ENCODE peak calls at places on chromosomes 12 and 14, in five cellular contexts. One of them, this sample, is unnamed.

GRCh38 chr12:53287741-53288216 is 7.6 kb upstream of the PFDN5 start:
- DNase-seq in lung: peak
- DNase-seq in AG04450: no peak
- DNase-seq in omental fat pad: peak
- DNase-seq in dorsolateral prefrontal cortex: no peak
- DNase-seq in this sample: no peak

GRCh38 chr12:113056631-113057488 is at the start of gene DTX1:
- DNase-seq in lung: no peak
- DNase-seq in AG04450: no peak
- DNase-seq in omental fat pad: no peak
- DNase-seq in dorsolateral prefrontal cortex: no peak
- DNase-seq in this sample: no peak

GRCh38 chr12:124617615-124618014 is 50.2 kb upstream of the NCOR2 start:
- DNase-seq in lung: no peak
- DNase-seq in AG04450: no peak
- DNase-seq in omental fat pad: no peak
- DNase-seq in dorsolateral prefrontal cortex: peak
- DNase-seq in this sample: no peak

GRCh38 chr14:96011609-96012008 is 27.6 kb upstream of the C14orf132 start:
- DNase-seq in lung: no peak
- DNase-seq in AG04450: no peak
- DNase-seq in omental fat pad: no peak
- DNase-seq in dorsolateral prefrontal cortex: no peak
- DNase-seq in this sample: no peak

GRCh38 chr14:50082308-50082742 is 34.0 kb downstream of the VCPKMT start:
- DNase-seq in lung: no peak
- DNase-seq in AG04450: no peak
- DNase-seq in omental fat pad: no peak
- DNase-seq in dorsolateral prefrontal cortex: no peak
- DNase-seq in this sample: no peak

GRCh38 chr12:114812858-114813761 is 129.1 kb upstream of the TBX3 start:
- DNase-seq in lung: no peak
- DNase-seq in AG04450: peak
- DNase-seq in omental fat pad: no peak
- DNase-seq in dorsolateral prefrontal cortex: no peak
- DNase-seq in this sample: no peak

GRCh38 chr14:62947291-62947690 is 98.0 kb downstream of the KCNH5 start:
- DNase-seq in lung: no peak
- DNase-seq in AG04450: no peak
- DNase-seq in omental fat pad: no peak
- DNase-seq in dorsolateral prefrontal cortex: no peak
- DNase-seq in this sample: no peak

GRCh38 chr12:2641209-2641608 is 153.6 kb upstream of the FKBP4 start:
- DNase-seq in lung: no peak
- DNase-seq in AG04450: no peak
- DNase-seq in omental fat pad: no peak
- DNase-seq in dorsolateral prefrontal cortex: no peak
- DNase-seq in this sample: no peak

GRCh38 chr12:48489012-48489411 is 6.7 kb downstream of the C12orf54 start:
- DNase-seq in lung: no peak
- DNase-seq in AG04450: peak
- DNase-seq in omental fat pad: no peak
- DNase-seq in dorsolateral prefrontal cortex: no peak
- DNase-seq in this sample: no peak

GRCh38 chr14:104582649-104583048 is 3.1 kb downstream of the C14orf180 start:
- DNase-seq in lung: no peak
- DNase-seq in AG04450: no peak
- DNase-seq in omental fat pad: no peak
- DNase-seq in dorsolateral prefrontal cortex: no peak
- DNase-seq in this sample: no peak

GRCh38 chr12:126784328-126784921 is 1482.5 kb upstream of the TMEM132C start:
- DNase-seq in lung: no peak
- DNase-seq in AG04450: no peak
- DNase-seq in omental fat pad: no peak
- DNase-seq in dorsolateral prefrontal cortex: no peak
- DNase-seq in this sample: no peak
- TF ChIP-seq CTCF in lung: no peak
- TF ChIP-seq CTCF in AG04450: no peak
- TF ChIP-seq CTCF in omental fat pad: no peak
- TF ChIP-seq CTCF in dorsolateral prefrontal cortex: peak
- TF ChIP-seq CTCF in this sample: peak

GRCh38 chr12:77689510-77690086 is 141.1 kb upstream of the NAV3 start:
- DNase-seq in lung: no peak
- DNase-seq in AG04450: no peak
- DNase-seq in omental fat pad: no peak
- DNase-seq in dorsolateral prefrontal cortex: no peak
- DNase-seq in this sample: no peak

GRCh38 chr12:77685906-77686305 is 144.8 kb upstream of the NAV3 start:
- DNase-seq in lung: no peak
- DNase-seq in AG04450: no peak
- DNase-seq in omental fat pad: no peak
- DNase-seq in dorsolateral prefrontal cortex: no peak
- DNase-seq in this sample: no peak

GRCh38 chr12:77687346-77687745 is 143.3 kb upstream of the NAV3 start:
- DNase-seq in lung: no peak
- DNase-seq in AG04450: no peak
- DNase-seq in omental fat pad: no peak
- DNase-seq in dorsolateral prefrontal cortex: no peak
- DNase-seq in this sample: no peak

GRCh38 chr12:77685112-77685511 is 145.6 kb upstream of the NAV3 start:
- DNase-seq in lung: peak
- DNase-seq in AG04450: peak
- DNase-seq in omental fat pad: no peak
- DNase-seq in dorsolateral prefrontal cortex: no peak
- DNase-seq in this sample: peak

DNA sequence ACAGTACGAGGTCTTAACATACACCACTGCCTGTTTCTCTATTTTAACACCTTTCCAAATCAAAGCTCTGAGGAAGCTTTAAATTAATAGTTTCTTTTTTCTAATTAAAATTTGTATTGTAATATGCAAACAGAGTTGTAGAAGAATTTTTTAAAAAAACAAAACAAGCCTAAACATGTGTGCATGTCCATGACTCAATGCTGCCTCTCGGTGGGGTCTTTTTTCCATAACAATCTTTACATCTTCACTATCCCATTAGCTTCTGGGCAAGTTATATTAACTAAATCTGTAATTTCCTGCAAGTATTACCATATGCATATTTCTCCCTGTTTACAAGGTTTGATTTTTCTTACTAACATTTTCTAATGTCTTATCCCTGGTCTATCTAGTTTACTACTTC is 143.9 kb upstream of the NAV3 start:
- DNase-seq in lung: no peak
- DNase-seq in AG04450: peak
- DNase-seq in omental fat pad: no peak
- DNase-seq in dorsolateral prefrontal cortex: no peak
- DNase-seq in this sample: no peak
- TF ChIP-seq CTCF in lung: no peak
- TF ChIP-seq CTCF in AG04450: peak
- TF ChIP-seq CTCF in omental fat pad: no peak
- TF ChIP-seq CTCF in dorsolateral prefrontal cortex: no peak
- TF ChIP-seq CTCF in this sample: peak

DNA sequence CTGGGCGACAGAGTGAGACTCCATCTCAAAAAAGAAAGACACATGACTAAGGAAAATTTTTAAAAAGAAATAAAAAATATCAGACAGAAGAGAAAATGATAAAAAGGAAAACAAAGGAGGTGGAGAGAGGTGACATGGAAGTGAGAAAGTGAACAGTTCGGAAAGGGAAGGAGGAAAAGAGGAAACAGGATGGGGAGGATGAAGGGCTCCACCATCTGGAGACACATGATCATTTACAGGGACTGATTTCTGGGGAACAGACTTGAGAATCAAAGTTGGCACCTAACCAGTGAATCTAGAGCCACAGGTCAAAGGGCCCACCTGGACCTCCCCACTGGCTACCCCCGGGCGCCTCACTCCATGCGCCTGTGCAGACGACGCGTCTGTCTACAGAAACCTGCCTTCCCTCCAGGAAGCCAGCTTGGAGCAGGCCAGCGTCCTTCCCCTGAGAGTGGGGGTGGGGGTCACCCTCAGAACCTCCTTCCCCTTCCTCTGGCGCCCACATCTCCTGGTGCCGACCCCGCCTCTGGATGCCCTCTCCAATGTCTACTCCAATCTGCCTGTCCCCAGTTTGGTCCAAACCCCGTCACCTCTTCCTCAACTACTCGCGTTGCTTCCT is 60.5 kb downstream of the AMN start:
- DNase-seq in lung: no peak
- DNase-seq in AG04450: no peak
- DNase-seq in omental fat pad: no peak
- DNase-seq in dorsolateral prefrontal cortex: no peak
- DNase-seq in this sample: no peak
- TF ChIP-seq CTCF in lung: no peak
- TF ChIP-seq CTCF in AG04450: no peak
- TF ChIP-seq CTCF in omental fat pad: no peak
- TF ChIP-seq CTCF in dorsolateral prefrontal cortex: peak
- TF ChIP-seq CTCF in this sample: no peak

GRCh38 chr12:6950401-6950801 is 755 bp upstream of the PTPN6 start:
- DNase-seq in lung: no peak
- DNase-seq in AG04450: no peak
- DNase-seq in omental fat pad: no peak
- DNase-seq in dorsolateral prefrontal cortex: no peak
- DNase-seq in this sample: no peak
- TF ChIP-seq CTCF in lung: no peak
- TF ChIP-seq CTCF in AG04450: peak
- TF ChIP-seq CTCF in omental fat pad: no peak
- TF ChIP-seq CTCF in dorsolateral prefrontal cortex: no peak
- TF ChIP-seq CTCF in this sample: peak

GRCh38 chr14:55028476-55028875 is 1.4 kb downstream of the SOCS4 start:
- DNase-seq in lung: no peak
- DNase-seq in AG04450: no peak
- DNase-seq in omental fat pad: no peak
- DNase-seq in dorsolateral prefrontal cortex: no peak
- DNase-seq in this sample: no peak

GRCh38 chr14:55026441-55026792 is 482 bp downstream of the WDHD1 start:
- DNase-seq in lung: no peak
- DNase-seq in AG04450: no peak
- DNase-seq in omental fat pad: no peak
- DNase-seq in dorsolateral prefrontal cortex: no peak
- DNase-seq in this sample: no peak

GRCh38 chr14:55025948-55026347 is 951 bp downstream of the WDHD1 start:
- DNase-seq in lung: no peak
- DNase-seq in AG04450: no peak
- DNase-seq in omental fat pad: no peak
- DNase-seq in dorsolateral prefrontal cortex: no peak
- DNase-seq in this sample: no peak

GRCh38 chr14:55028066-55028465 is 1.0 kb downstream of the SOCS4 start:
- DNase-seq in lung: no peak
- DNase-seq in AG04450: no peak
- DNase-seq in omental fat pad: no peak
- DNase-seq in dorsolateral prefrontal cortex: no peak
- DNase-seq in this sample: no peak

GRCh38 chr14:55026793-55027560 is at the start of the genes SOCS4 and WDHD1:
- DNase-seq in lung: peak
- DNase-seq in AG04450: peak
- DNase-seq in omental fat pad: peak
- DNase-seq in dorsolateral prefrontal cortex: peak
- DNase-seq in this sample: peak
- TF ChIP-seq CTCF in lung: peak
- TF ChIP-seq CTCF in AG04450: no peak
- TF ChIP-seq CTCF in omental fat pad: no peak
- TF ChIP-seq CTCF in dorsolateral prefrontal cortex: peak
- TF ChIP-seq CTCF in this sample: no peak

GRCh38 chr12:13864081-13864673 is 117.2 kb downstream of the GRIN2B start:
- DNase-seq in lung: peak
- DNase-seq in AG04450: peak
- DNase-seq in omental fat pad: peak
- DNase-seq in dorsolateral prefrontal cortex: peak
- DNase-seq in this sample: peak
- TF ChIP-seq CTCF in lung: peak
- TF ChIP-seq CTCF in AG04450: peak
- TF ChIP-seq CTCF in omental fat pad: no peak
- TF ChIP-seq CTCF in dorsolateral prefrontal cortex: peak
- TF ChIP-seq CTCF in this sample: peak

GRCh38 chr14:76309572-76310551 is 66.1 kb upstream of the ESRRB start:
- DNase-seq in lung: no peak
- DNase-seq in AG04450: no peak
- DNase-seq in omental fat pad: no peak
- DNase-seq in dorsolateral prefrontal cortex: no peak
- DNase-seq in this sample: no peak
- TF ChIP-seq CTCF in lung: no peak
- TF ChIP-seq CTCF in AG04450: no peak
- TF ChIP-seq CTCF in omental fat pad: no peak
- TF ChIP-seq CTCF in dorsolateral prefrontal cortex: no peak
- TF ChIP-seq CTCF in this sample: no peak

GRCh38 chr12:87982208-87982607 is 47.0 kb downstream of the C12orf50 start:
- DNase-seq in lung: no peak
- DNase-seq in AG04450: peak
- DNase-seq in omental fat pad: no peak
- DNase-seq in dorsolateral prefrontal cortex: no peak
- DNase-seq in this sample: no peak

GRCh38 chr12:87985069-87985675 is 44.0 kb downstream of the C12orf50 start:
- DNase-seq in lung: no peak
- DNase-seq in AG04450: no peak
- DNase-seq in omental fat pad: no peak
- DNase-seq in dorsolateral prefrontal cortex: no peak
- DNase-seq in this sample: no peak

GRCh38 chr12:87975879-87976278 is 53.3 kb downstream of the C12orf50 start:
- DNase-seq in lung: no peak
- DNase-seq in AG04450: no peak
- DNase-seq in omental fat pad: no peak
- DNase-seq in dorsolateral prefrontal cortex: no peak
- DNase-seq in this sample: no peak

GRCh38 chr12:87981495-87981894 is 47.7 kb downstream of the C12orf50 start:
- DNase-seq in lung: no peak
- DNase-seq in AG04450: no peak
- DNase-seq in omental fat pad: no peak
- DNase-seq in dorsolateral prefrontal cortex: no peak
- DNase-seq in this sample: no peak
- TF ChIP-seq CTCF in lung: no peak
- TF ChIP-seq CTCF in AG04450: no peak
- TF ChIP-seq CTCF in omental fat pad: no peak
- TF ChIP-seq CTCF in dorsolateral prefrontal cortex: no peak
- TF ChIP-seq CTCF in this sample: no peak

GRCh38 chr12:25970916-25971674 is 12.6 kb downstream of the RASSF8 start:
- DNase-seq in lung: no peak
- DNase-seq in AG04450: no peak
- DNase-seq in omental fat pad: no peak
- DNase-seq in dorsolateral prefrontal cortex: no peak
- DNase-seq in this sample: peak
- TF ChIP-seq CTCF in lung: no peak
- TF ChIP-seq CTCF in AG04450: peak
- TF ChIP-seq CTCF in omental fat pad: no peak
- TF ChIP-seq CTCF in dorsolateral prefrontal cortex: no peak
- TF ChIP-seq CTCF in this sample: no peak